ENCODE peak calls at places on chromosomes 3 and 15, in six cellular contexts. L is HepG2, Q is K562, Z is IMR-90, Y is A549, F is GM12878. M is an unnamed sample.

GRCh38 chr3:60323180-60323579 is 928.1 kb downstream of the FHIT start:
- DNase-seq in Z (no peak), Y (no peak), L (no peak), F (no peak), Q (no peak), M (no peak)

GRCh38 chr3:1723726-1724125 is 374.9 kb upstream of the CNTN4 start:
- DNase-seq in Y (no peak), F (no peak), L (no peak), Z (no peak), Q (no peak), M (no peak)

GRCh38 chr15:94083467-94083991 is 147.8 kb upstream of the MCTP2 start:
- DNase-seq in Y (no peak), Q (no peak), F (no peak), Z (peak; percentile 38), L (no peak), M (no peak)

GRCh38 chr3:106337116-106337515 is 468.3 kb upstream of the CBLB start:
- DNase-seq in L (no peak), Q (no peak), F (no peak), Y (no peak), Z (peak; percentile 58), M (no peak)

GRCh38 chr15:64209680-64210334 is 47.0 kb upstream of the PPIB start:
- DNase-seq in F (peak; percentile 9), L (peak; percentile 32), Y (peak; percentile 64), Q (peak; percentile 29), Z (peak; percentile 64), M (no peak)

GRCh38 chr3:139868773-139869172 is 66.2 kb upstream of the CLSTN2 start:
- DNase-seq in Z (no peak), Y (no peak), L (no peak), Q (no peak), F (no peak), M (no peak)

GRCh38 chr3:174408310-174408709 is 450.8 kb upstream of the NAALADL2 start:
- DNase-seq in Q (no peak), F (no peak), L (no peak), Y (peak; percentile 15), Z (peak; percentile 58), M (no peak)

GRCh38 chr3:150495149-150495548 is 51.1 kb downstream of the SERP1 start:
- DNase-seq in L (no peak), Y (no peak), Q (no peak), F (no peak), Z (peak; percentile 11), M (no peak)

GRCh38 chr15:24955549-24955929 is 752 bp downstream of the SNRPN start:
- DNase-seq in Z (no peak), Q (no peak), L (no peak), Y (no peak), F (no peak), M (no peak)

GRCh38 chr15:100900136-100900894 is 18.8 kb upstream of the LRRK1 start:
- DNase-seq in Q (peak; percentile 22), Y (no peak), F (no peak), Z (no peak), L (no peak), M (no peak)

GRCh38 chr15:77640615-77641014 is 7.9 kb upstream of the LINGO1 start:
- DNase-seq in Y (no peak), Q (no peak), Z (no peak), F (no peak), L (no peak), M (no peak)

GRCh38 chr3:194757629-194758028 is 71.9 kb downstream of the FAM43A start:
- DNase-seq in Z (no peak), L (no peak), Y (no peak), F (no peak), Q (no peak), M (no peak)

GRCh38 chr3:194758716-194759115 is 73.0 kb downstream of the FAM43A start:
- DNase-seq in L (no peak), Z (no peak), F (no peak), Y (no peak), Q (no peak), M (no peak)

GRCh38 chr3:194761384-194761783 is 75.7 kb downstream of the FAM43A start:
- DNase-seq in L (no peak), Z (no peak), Y (no peak), F (no peak), Q (no peak), M (no peak)

GRCh38 chr3:194756460-194757355 is 71.0 kb downstream of the FAM43A start:
- DNase-seq in Z (no peak), Y (no peak), L (no peak), F (no peak), Q (no peak), M (no peak)

GRCh38 chr3:194760740-194761139 is 75.1 kb downstream of the FAM43A start:
- DNase-seq in Z (no peak), Y (no peak), Q (no peak), F (no peak), L (no peak), M (no peak)
- TF ChIP-seq BHLHE40 in Z (no peak), Y (no peak), Q (no peak), F (no peak), L (no peak), M (no peak)

GRCh38 chr3:53841296-53841695 is 4.9 kb downstream of the CHDH start:
- DNase-seq in Q (no peak), Y (no peak), Z (no peak), F (no peak), L (peak; percentile 51), M (no peak)

GRCh38 chr3:53843195-53844177 is 2.7 kb downstream of the CHDH start:
- DNase-seq in Z (no peak), L (no peak), F (peak; percentile 53), Q (no peak), Y (no peak), M (no peak)

GRCh38 chr3:53844262-53845102 is 1.7 kb downstream of the CHDH start:
- DNase-seq in F (no peak), Q (no peak), Y (no peak), Z (no peak), L (peak; percentile 85), M (no peak)

GRCh38 chr3:53845103-53845880 is 927 bp downstream of the CHDH start:
- DNase-seq in Y (peak; percentile 62), Q (peak; percentile 27), Z (peak; percentile 13), L (peak; percentile 47), F (no peak), M (peak; percentile 59)

DNA sequence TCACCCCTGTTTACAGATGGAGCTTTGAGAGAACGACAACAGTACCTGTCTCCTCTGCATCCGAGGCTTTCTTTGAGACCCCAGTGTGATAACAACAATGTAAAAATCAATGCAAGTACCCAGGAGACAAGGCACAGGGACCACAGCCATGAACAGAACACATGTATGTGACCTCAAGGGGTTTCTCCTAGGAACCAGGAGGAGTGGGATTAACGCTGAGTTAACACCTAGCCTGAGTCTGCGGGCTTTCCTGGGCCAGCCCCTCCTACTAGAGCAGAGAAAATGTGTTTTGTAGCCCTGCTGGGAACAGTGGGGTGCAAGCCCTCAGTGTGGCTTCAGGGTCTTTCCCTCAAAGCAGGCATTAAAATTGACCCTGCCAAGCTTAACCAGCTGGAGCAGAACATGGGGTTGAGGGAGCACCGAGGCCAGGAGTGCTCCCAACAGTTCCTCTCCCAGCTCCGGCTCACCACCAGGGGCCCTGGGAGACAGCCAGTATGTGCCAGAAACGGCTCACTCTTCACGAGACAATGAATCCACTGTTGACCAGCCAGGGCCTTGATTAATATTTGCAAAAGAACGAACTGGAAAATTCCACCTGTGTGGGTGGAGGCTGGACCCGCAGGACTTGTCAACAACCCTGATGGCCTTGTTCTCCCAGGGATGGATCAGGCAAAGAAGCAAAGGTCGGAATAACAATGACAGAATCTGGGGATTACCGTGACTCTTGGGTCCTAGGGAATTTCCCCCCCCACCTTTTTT is 3.6 kb downstream of the CHDH start:
- DNase-seq in Y (peak; percentile 48), F (no peak), Z (peak; percentile 23), L (peak; percentile 100), Q (no peak), M (no peak)
- TF ChIP-seq BHLHE40 in Y (no peak), F (peak; percentile 60), Z (no peak), L (peak; percentile 59), Q (no peak), M (no peak)

GRCh38 chr3:179093807-179094206 is 22.2 kb upstream of the ZMAT3 start:
- DNase-seq in Q (no peak), Z (peak; percentile 59), Y (no peak), L (no peak), F (no peak), M (no peak)
- TF ChIP-seq BHLHE40 in Q (no peak), Z (no peak), Y (no peak), L (no peak), F (no peak), M (no peak)

GRCh38 chr3:143121240-143122088 is 1.9 kb downstream of the CHST2 start:
- DNase-seq in L (no peak), Q (peak; percentile 44), F (no peak), Y (peak; percentile 50), Z (peak; percentile 55), M (no peak)

GRCh38 chr3:143124683-143125520 is 5.3 kb downstream of the CHST2 start:
- DNase-seq in Y (no peak), F (no peak), Z (no peak), L (no peak), Q (no peak), M (no peak)

GRCh38 chr3:143122608-143123352 is 3.2 kb downstream of the CHST2 start:
- DNase-seq in Y (no peak), F (no peak), Z (no peak), L (no peak), Q (no peak), M (no peak)

GRCh38 chr3:143122089-143122430 is 2.5 kb downstream of the CHST2 start:
- DNase-seq in Y (no peak), F (no peak), L (no peak), Q (no peak), Z (no peak), M (no peak)

DNA sequence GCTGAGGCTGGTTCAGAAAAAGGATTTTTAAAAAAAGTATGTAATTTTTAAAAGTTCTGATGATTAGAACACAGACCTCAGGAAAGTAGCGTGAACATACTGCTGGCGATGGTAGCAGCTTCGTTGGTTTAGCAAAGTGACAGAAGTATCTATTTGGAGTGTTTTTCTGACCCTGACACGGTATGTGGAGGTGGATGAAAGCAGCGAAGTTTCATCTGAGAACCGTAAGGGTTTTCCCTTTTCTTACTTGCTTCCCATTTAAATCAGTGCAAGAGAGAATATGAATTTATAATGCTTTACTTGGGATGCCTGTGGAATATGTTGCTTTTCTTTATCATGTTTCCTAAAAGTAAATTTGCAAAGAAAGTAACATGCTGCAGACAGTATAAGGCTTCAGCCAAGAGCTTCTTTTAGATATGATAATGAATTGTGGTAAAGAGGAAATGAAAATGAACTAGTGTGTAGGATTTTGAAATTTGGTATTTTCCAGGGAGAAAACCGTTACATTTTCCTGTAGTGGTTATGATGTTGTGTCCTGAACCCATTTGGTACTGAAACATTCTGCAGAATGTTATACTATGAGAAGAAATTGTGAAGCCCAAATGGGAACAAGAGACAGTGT is 3.9 kb downstream of the CHST2 start:
- DNase-seq in L (no peak), Z (no peak), Q (no peak), Y (no peak), F (no peak), M (no peak)
- TF ChIP-seq BHLHE40 in L (no peak), Z (no peak), Q (no peak), Y (no peak), F (no peak), M (no peak)